ENCODE peak calls at places on chromosomes 12 and 14, in six cellular contexts. One of them, this sample, is unnamed.

GRCh38 chr12:31491395-31491794 is 99.5 kb downstream of the DENND5B start:
- DNase-seq in adipocyte: no peak
- DNase-seq in neuronal stem cell: no peak
- DNase-seq in H9: no peak
- DNase-seq in HCT116: no peak
- DNase-seq in fibroblast of lung: no peak
- DNase-seq in this sample: no peak

GRCh38 chr12:27937768-27938167 is 34.8 kb downstream of the PTHLH start:
- DNase-seq in adipocyte: peak
- DNase-seq in neuronal stem cell: no peak
- DNase-seq in H9: no peak
- DNase-seq in HCT116: no peak
- DNase-seq in fibroblast of lung: no peak
- DNase-seq in this sample: no peak

GRCh38 chr12:101763246-101763931 is 24.1 kb upstream of the SYCP3 start:
- DNase-seq in adipocyte: no peak
- DNase-seq in neuronal stem cell: no peak
- DNase-seq in H9: no peak
- DNase-seq in HCT116: no peak
- DNase-seq in fibroblast of lung: no peak
- DNase-seq in this sample: no peak

GRCh38 chr14:100027771-100028490 is 37.3 kb upstream of the EVL start:
- DNase-seq in adipocyte: no peak
- DNase-seq in neuronal stem cell: no peak
- DNase-seq in H9: no peak
- DNase-seq in HCT116: no peak
- DNase-seq in fibroblast of lung: peak
- DNase-seq in this sample: no peak

GRCh38 chr12:89960011-89960507 is 251.4 kb upstream of the ATP2B1 start:
- DNase-seq in adipocyte: no peak
- DNase-seq in neuronal stem cell: no peak
- DNase-seq in H9: no peak
- DNase-seq in HCT116: no peak
- DNase-seq in fibroblast of lung: peak
- DNase-seq in this sample: no peak

GRCh38 chr14:71395151-71395604 is 487.9 kb downstream of the PCNX1 start:
- DNase-seq in adipocyte: no peak
- DNase-seq in neuronal stem cell: no peak
- DNase-seq in H9: no peak
- DNase-seq in HCT116: no peak
- DNase-seq in fibroblast of lung: peak
- DNase-seq in this sample: no peak

GRCh38 chr12:47034661-47035060 is 44.8 kb upstream of the PCED1B start:
- DNase-seq in adipocyte: peak
- DNase-seq in neuronal stem cell: no peak
- DNase-seq in H9: no peak
- DNase-seq in HCT116: no peak
- DNase-seq in fibroblast of lung: peak
- DNase-seq in this sample: no peak

GRCh38 chr12:122845865-122846621 is 10.8 kb downstream of the HIP1R start:
- DNase-seq in adipocyte: no peak
- DNase-seq in neuronal stem cell: no peak
- DNase-seq in H9: no peak
- DNase-seq in HCT116: no peak
- DNase-seq in fibroblast of lung: no peak
- DNase-seq in this sample: peak

GRCh38 chr12:55726911-55727310 is 1.9 kb downstream of the CD63 start:
- DNase-seq in adipocyte: no peak
- DNase-seq in neuronal stem cell: no peak
- DNase-seq in H9: peak
- DNase-seq in HCT116: no peak
- DNase-seq in fibroblast of lung: no peak
- DNase-seq in this sample: no peak

GRCh38 chr12:131194166-131194565 is 240.5 kb downstream of the ADGRD1 start:
- DNase-seq in adipocyte: no peak
- DNase-seq in neuronal stem cell: no peak
- DNase-seq in H9: peak
- DNase-seq in HCT116: peak
- DNase-seq in fibroblast of lung: no peak
- DNase-seq in this sample: peak

GRCh38 chr12:108826807-108827721 is 30.3 kb downstream of the SSH1 start:
- DNase-seq in adipocyte: peak
- DNase-seq in neuronal stem cell: no peak
- DNase-seq in H9: no peak
- DNase-seq in HCT116: no peak
- DNase-seq in fibroblast of lung: peak
- DNase-seq in this sample: no peak

GRCh38 chr12:95393191-95393790 is 80.7 kb upstream of the METAP2 start:
- DNase-seq in adipocyte: no peak
- DNase-seq in neuronal stem cell: no peak
- DNase-seq in H9: no peak
- DNase-seq in HCT116: peak
- DNase-seq in fibroblast of lung: no peak
- DNase-seq in this sample: no peak

GRCh38 chr12:5317556-5317955 is 114.4 kb upstream of the NTF3 start:
- DNase-seq in adipocyte: no peak
- DNase-seq in neuronal stem cell: no peak
- DNase-seq in H9: no peak
- DNase-seq in HCT116: no peak
- DNase-seq in fibroblast of lung: peak
- DNase-seq in this sample: no peak

GRCh38 chr14:71022015-71022919 is 115.0 kb downstream of the PCNX1 start:
- DNase-seq in adipocyte: no peak
- DNase-seq in neuronal stem cell: no peak
- DNase-seq in H9: no peak
- DNase-seq in HCT116: peak
- DNase-seq in fibroblast of lung: no peak
- DNase-seq in this sample: no peak

GRCh38 chr14:85131523-85131922 is 398.4 kb upstream of the FLRT2 start:
- DNase-seq in adipocyte: no peak
- DNase-seq in neuronal stem cell: no peak
- DNase-seq in H9: peak
- DNase-seq in HCT116: no peak
- DNase-seq in fibroblast of lung: no peak
- DNase-seq in this sample: peak

GRCh38 chr12:91877461-91878230 is 268.0 kb downstream of the BTG1 start:
- DNase-seq in adipocyte: no peak
- DNase-seq in neuronal stem cell: no peak
- DNase-seq in H9: no peak
- DNase-seq in HCT116: no peak
- DNase-seq in fibroblast of lung: no peak
- DNase-seq in this sample: no peak

GRCh38 chr12:55687746-55688145 is 20.0 kb downstream of the ITGA7 start:
- DNase-seq in adipocyte: no peak
- DNase-seq in neuronal stem cell: no peak
- DNase-seq in H9: no peak
- DNase-seq in HCT116: no peak
- DNase-seq in fibroblast of lung: peak
- DNase-seq in this sample: no peak

GRCh38 chr14:100348779-100349708 is 25.9 kb downstream of the SLC25A47 start:
- DNase-seq in adipocyte: no peak
- DNase-seq in neuronal stem cell: no peak
- DNase-seq in H9: no peak
- DNase-seq in HCT116: no peak
- DNase-seq in fibroblast of lung: no peak
- DNase-seq in this sample: peak

GRCh38 chr12:126811401-126811800 is 1455.6 kb upstream of the TMEM132C start:
- DNase-seq in adipocyte: no peak
- DNase-seq in neuronal stem cell: no peak
- DNase-seq in H9: no peak
- DNase-seq in HCT116: no peak
- DNase-seq in fibroblast of lung: no peak
- DNase-seq in this sample: no peak

GRCh38 chr12:16096273-16096849 is 181.1 kb downstream of the SLC15A5 start:
- DNase-seq in adipocyte: no peak
- DNase-seq in neuronal stem cell: no peak
- DNase-seq in H9: no peak
- DNase-seq in HCT116: no peak
- DNase-seq in fibroblast of lung: no peak
- DNase-seq in this sample: no peak

GRCh38 chr12:26123482-26123980 is 1.3 kb downstream of the BHLHE41 start:
- DNase-seq in adipocyte: no peak
- DNase-seq in neuronal stem cell: no peak
- DNase-seq in H9: no peak
- DNase-seq in HCT116: no peak
- DNase-seq in fibroblast of lung: peak
- DNase-seq in this sample: no peak

DNA sequence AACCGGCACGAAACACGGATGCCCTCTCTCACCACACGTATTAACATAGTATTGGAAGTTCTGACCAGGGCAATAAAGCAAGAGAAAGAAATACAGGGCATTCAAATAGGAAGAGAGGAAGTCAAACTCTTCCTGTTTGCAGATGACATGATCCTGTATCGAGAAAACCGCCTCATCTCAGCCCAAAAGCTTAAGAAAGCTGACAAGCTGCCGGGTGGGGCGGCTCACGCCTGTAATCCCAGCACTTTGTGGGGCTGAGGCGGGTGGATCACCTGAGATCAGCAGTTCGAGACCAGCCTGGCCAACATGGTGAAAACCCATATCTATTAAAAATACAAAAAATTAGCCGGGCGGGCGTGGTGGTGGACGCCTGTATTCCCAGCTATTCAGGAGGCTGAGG is 17.7 kb downstream of the OR6S1 start:
- DNase-seq in adipocyte: no peak
- DNase-seq in neuronal stem cell: no peak
- DNase-seq in H9: no peak
- DNase-seq in HCT116: no peak
- DNase-seq in fibroblast of lung: no peak
- DNase-seq in this sample: peak
- H3K9ac ChIP-seq in adipocyte: no peak
- H3K9ac ChIP-seq in neuronal stem cell: no peak
- H3K9ac ChIP-seq in H9: no peak
- H3K9ac ChIP-seq in HCT116: no peak
- H3K9ac ChIP-seq in fibroblast of lung: no peak
- H3K9ac ChIP-seq in this sample: no peak

DNA sequence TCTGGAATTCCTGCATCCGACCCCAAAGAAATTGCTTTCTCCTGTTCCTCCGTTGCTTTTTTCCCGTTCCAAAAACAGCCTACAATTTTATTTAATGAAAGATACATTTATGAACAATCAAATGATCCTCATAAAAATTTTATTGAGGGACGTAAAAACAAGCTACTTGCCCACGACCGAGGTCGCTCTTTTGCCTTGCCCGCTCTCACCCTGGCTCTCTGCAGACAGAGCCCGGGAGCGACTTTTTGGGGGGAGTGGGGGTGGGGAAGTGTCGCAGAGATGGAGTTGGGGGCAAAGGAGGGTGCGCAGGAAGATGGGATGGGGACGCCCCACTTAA is 1.1 kb upstream of the HOXC9 start:
- DNase-seq in adipocyte: no peak
- DNase-seq in neuronal stem cell: no peak
- DNase-seq in H9: no peak
- DNase-seq in HCT116: no peak
- DNase-seq in fibroblast of lung: no peak
- DNase-seq in this sample: no peak
- H3K9ac ChIP-seq in adipocyte: peak
- H3K9ac ChIP-seq in neuronal stem cell: no peak
- H3K9ac ChIP-seq in H9: no peak
- H3K9ac ChIP-seq in HCT116: peak
- H3K9ac ChIP-seq in fibroblast of lung: no peak
- H3K9ac ChIP-seq in this sample: no peak

DNA sequence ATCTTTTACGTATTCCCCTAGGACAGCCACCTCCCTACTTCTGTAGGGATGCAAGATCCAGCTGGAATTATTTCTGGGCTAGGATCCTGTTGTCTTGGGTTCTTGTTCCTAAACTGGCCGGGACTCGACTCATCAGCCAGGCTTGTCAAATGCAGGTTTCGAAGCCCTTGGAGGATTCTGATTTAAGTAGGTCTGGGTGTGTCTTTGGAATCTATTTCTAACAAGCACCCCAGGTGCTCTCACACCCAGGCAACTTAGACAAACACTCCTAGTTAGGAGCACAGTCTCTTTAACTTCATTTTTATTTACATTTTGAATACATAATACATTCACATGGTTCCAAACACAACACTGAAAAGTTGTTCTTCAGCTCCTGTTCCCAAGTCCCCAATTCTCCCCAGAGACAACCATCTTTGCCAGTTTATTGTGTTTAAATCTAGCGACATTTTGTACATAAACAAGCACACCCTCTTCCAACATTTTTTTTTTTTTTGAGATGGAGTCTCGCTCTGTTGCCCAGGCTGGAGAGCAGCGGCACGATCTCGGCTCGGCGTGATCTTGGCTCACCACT is 20.9 kb downstream of the MORN3 start:
- DNase-seq in adipocyte: no peak
- DNase-seq in neuronal stem cell: no peak
- DNase-seq in H9: no peak
- DNase-seq in HCT116: no peak
- DNase-seq in fibroblast of lung: no peak
- DNase-seq in this sample: peak
- H3K9ac ChIP-seq in adipocyte: no peak
- H3K9ac ChIP-seq in neuronal stem cell: no peak
- H3K9ac ChIP-seq in H9: no peak
- H3K9ac ChIP-seq in HCT116: no peak
- H3K9ac ChIP-seq in fibroblast of lung: no peak
- H3K9ac ChIP-seq in this sample: no peak

GRCh38 chr12:76026643-76027063 is 4.9 kb downstream of the PHLDA1 start:
- DNase-seq in adipocyte: peak
- DNase-seq in neuronal stem cell: no peak
- DNase-seq in H9: no peak
- DNase-seq in HCT116: no peak
- DNase-seq in fibroblast of lung: peak
- DNase-seq in this sample: no peak

GRCh38 chr12:76031081-76031413 is 529 bp downstream of the PHLDA1 start:
- DNase-seq in adipocyte: no peak
- DNase-seq in neuronal stem cell: no peak
- DNase-seq in H9: no peak
- DNase-seq in HCT116: no peak
- DNase-seq in fibroblast of lung: no peak
- DNase-seq in this sample: no peak

GRCh38 chr12:76029982-76030377 is 1.6 kb downstream of the PHLDA1 start:
- DNase-seq in adipocyte: peak
- DNase-seq in neuronal stem cell: no peak
- DNase-seq in H9: no peak
- DNase-seq in HCT116: no peak
- DNase-seq in fibroblast of lung: peak
- DNase-seq in this sample: peak

GRCh38 chr12:76030378-76031080 is 1.0 kb downstream of the PHLDA1 start:
- DNase-seq in adipocyte: peak
- DNase-seq in neuronal stem cell: no peak
- DNase-seq in H9: no peak
- DNase-seq in HCT116: no peak
- DNase-seq in fibroblast of lung: peak
- DNase-seq in this sample: no peak

DNA sequence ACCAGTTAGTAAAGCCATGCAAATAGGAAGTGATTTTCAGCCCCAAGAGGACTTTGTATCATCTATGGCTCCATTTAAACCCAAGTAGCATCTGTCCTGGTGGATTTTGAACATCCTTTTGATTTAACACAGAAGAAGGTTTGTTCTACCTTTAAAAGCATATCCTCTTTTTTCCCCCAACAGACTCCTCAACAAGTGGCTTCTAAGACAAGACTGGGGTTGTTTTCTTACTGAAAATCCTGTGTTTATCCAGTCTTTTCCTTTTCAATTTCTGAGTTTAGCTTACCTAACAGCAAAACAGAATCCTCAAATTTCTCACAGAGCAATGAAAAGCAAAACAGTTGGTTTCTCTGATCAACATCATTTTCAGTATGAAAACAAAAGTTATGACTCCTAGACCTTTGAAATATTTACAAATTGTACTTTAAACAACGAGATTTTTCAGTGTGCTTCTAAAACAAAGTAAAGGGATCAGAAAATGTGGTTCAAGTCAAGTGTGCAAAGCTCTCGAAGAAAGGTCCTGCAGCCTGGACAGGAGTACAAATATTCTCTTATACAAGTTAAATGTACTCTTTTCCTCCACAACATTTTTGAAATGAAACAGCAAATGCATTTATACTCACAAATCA is 2.8 kb downstream of the PHLDA1 start:
- DNase-seq in adipocyte: peak
- DNase-seq in neuronal stem cell: no peak
- DNase-seq in H9: no peak
- DNase-seq in HCT116: no peak
- DNase-seq in fibroblast of lung: no peak
- DNase-seq in this sample: no peak
- H3K9ac ChIP-seq in adipocyte: peak
- H3K9ac ChIP-seq in neuronal stem cell: no peak
- H3K9ac ChIP-seq in H9: peak
- H3K9ac ChIP-seq in HCT116: peak
- H3K9ac ChIP-seq in fibroblast of lung: peak
- H3K9ac ChIP-seq in this sample: peak

This sample was measured in endodermal cell.